ENCODE peak calls at places on chromosomes 7 and 10, in seven cellular contexts. L is HCT116, R is K562, G is endothelial cell of umbilical vein, V is GM12878, E is H1, S is HepG2. H is an unnamed sample.

GRCh38 chr10:114632869-114633715 is 25.0 kb downstream of the ABLIM1 start:
- DNase-seq in L (peak), E (no peak), R (peak), S (peak), V (no peak), G (peak), H (no peak)

GRCh38 chr7:112214268-112214667 is 7.8 kb downstream of the ZNF277 start:
- DNase-seq in L (no peak), V (no peak), S (no peak), E (no peak), G (no peak), R (no peak), H (no peak)

GRCh38 chr10:89003344-89003743 is 12.7 kb downstream of the FAS start:
- DNase-seq in V (no peak), R (no peak), G (peak), S (no peak), E (no peak), L (no peak), H (no peak)

GRCh38 chr7:1936006-1936310 is 265.9 kb downstream of the ELFN1 start:
- DNase-seq in S (no peak), R (no peak), G (no peak), L (no peak), V (no peak), E (no peak), H (no peak)

GRCh38 chr7:136303162-136303561 is 326.0 kb upstream of the MTPN start:
- DNase-seq in G (no peak), E (no peak), L (no peak), V (no peak), R (no peak), S (no peak), H (no peak)

GRCh38 chr10:69009360-69009759 is 20.8 kb downstream of the KIFBP start:
- DNase-seq in V (no peak), G (no peak), R (no peak), E (no peak), L (no peak), S (no peak), H (no peak)

GRCh38 chr10:80829562-80829961 is 291.9 kb downstream of the SH2D4B start:
- DNase-seq in G (no peak), R (no peak), E (no peak), L (no peak), S (no peak), V (no peak), H (no peak)

GRCh38 chr7:148412691-148413090 is 177.9 kb upstream of the C7orf33 start:
- DNase-seq in E (no peak), L (no peak), V (no peak), R (no peak), G (no peak), S (no peak), H (no peak)

GRCh38 chr7:88363249-88363648 is 56.6 kb upstream of the STEAP4 start:
- DNase-seq in G (no peak), R (no peak), V (no peak), S (no peak), E (no peak), L (no peak), H (no peak)

GRCh38 chr10:131584286-131584685 is 272.8 kb upstream of the TCERG1L start:
- DNase-seq in E (no peak), L (no peak), G (no peak), S (no peak), V (no peak), R (no peak), H (no peak)

GRCh38 chr10:91711885-91712284 is 79.0 kb upstream of the PPP1R3C start:
- DNase-seq in V (no peak), L (no peak), E (no peak), R (no peak), G (no peak), S (no peak), H (no peak)

GRCh38 chr10:110758898-110759297 is 112.8 kb upstream of the PDCD4 start:
- DNase-seq in E (peak), G (peak), R (no peak), S (no peak), V (no peak), L (no peak), H (no peak)

GRCh38 chr7:132526111-132526741 is 50.0 kb downstream of the PLXNA4 start:
- DNase-seq in G (no peak), R (no peak), L (no peak), E (no peak), V (no peak), S (no peak), H (no peak)

GRCh38 chr10:78462221-78462620 is 428.6 kb downstream of the RPS24 start:
- DNase-seq in S (no peak), L (no peak), V (no peak), E (no peak), G (no peak), R (no peak), H (no peak)

GRCh38 chr7:106176414-106177294 is 64.5 kb upstream of the SYPL1 start:
- DNase-seq in S (peak), R (peak), L (peak), G (peak), V (no peak), E (peak), H (no peak)

GRCh38 chr10:86311176-86311575 is 55.4 kb downstream of the GRID1 start:
- DNase-seq in S (no peak), L (no peak), R (peak), V (no peak), G (no peak), E (no peak), H (no peak)

GRCh38 chr7:22156205-22156604 is 200.7 kb downstream of the RAPGEF5 start:
- DNase-seq in S (no peak), V (no peak), R (peak), L (peak), E (no peak), G (peak), H (no peak)

GRCh38 chr10:123913688-123914268 is 22.2 kb upstream of the CPXM2 start:
- DNase-seq in V (no peak), G (peak), L (no peak), R (peak), S (no peak), E (no peak), H (no peak)

GRCh38 chr10:44981172-44982113 is 2.8 kb upstream of the DEPP1 start:
- DNase-seq in L (peak), V (no peak), E (no peak), R (no peak), S (peak), G (peak), H (no peak)

GRCh38 chr7:149284343-149284742 is 22.3 kb downstream of the ZNF783 start:
- DNase-seq in G (no peak), L (no peak), V (no peak), S (no peak), R (no peak), E (no peak), H (no peak)

GRCh38 chr10:76829724-76830123 is 807.9 kb downstream of the KCNMA1 start:
- DNase-seq in L (no peak), S (no peak), V (no peak), R (no peak), G (no peak), E (no peak), H (no peak)

GRCh38 chr7:91463330-91463729 is 199.1 kb downstream of the FZD1 start:
- DNase-seq in V (no peak), R (no peak), G (no peak), L (no peak), S (no peak), E (no peak), H (no peak)

GRCh38 chr10:99784025-99784730 is 1.7 kb downstream of the ABCC2 start:
- DNase-seq in E (no peak), L (no peak), G (peak), V (no peak), S (peak), R (peak), H (no peak)

GRCh38 chr10:78754269-78755074 is 314.3 kb upstream of the ZMIZ1 start:
- DNase-seq in E (no peak), S (peak), R (no peak), L (no peak), G (peak), V (no peak), H (no peak)

GRCh38 chr10:6114758-6115410 is 26.1 kb downstream of the RBM17 start:
- DNase-seq in R (no peak), V (no peak), L (no peak), E (no peak), S (no peak), G (peak), H (no peak)

GRCh38 chr7:30709549-30709948 is 27.3 kb upstream of the CRHR2 start:
- DNase-seq in E (no peak), L (no peak), G (no peak), R (no peak), S (no peak), V (no peak), H (no peak)

GRCh38 chr7:2717905-2718702 is 30.1 kb downstream of the AMZ1 start:
- DNase-seq in V (no peak), S (no peak), L (no peak), G (no peak), E (no peak), R (no peak), H (no peak)

GRCh38 chr10:77180104-77180503 is 457.5 kb downstream of the KCNMA1 start:
- DNase-seq in R (no peak), L (no peak), E (no peak), S (no peak), G (no peak), V (no peak), H (no peak)

DNA sequence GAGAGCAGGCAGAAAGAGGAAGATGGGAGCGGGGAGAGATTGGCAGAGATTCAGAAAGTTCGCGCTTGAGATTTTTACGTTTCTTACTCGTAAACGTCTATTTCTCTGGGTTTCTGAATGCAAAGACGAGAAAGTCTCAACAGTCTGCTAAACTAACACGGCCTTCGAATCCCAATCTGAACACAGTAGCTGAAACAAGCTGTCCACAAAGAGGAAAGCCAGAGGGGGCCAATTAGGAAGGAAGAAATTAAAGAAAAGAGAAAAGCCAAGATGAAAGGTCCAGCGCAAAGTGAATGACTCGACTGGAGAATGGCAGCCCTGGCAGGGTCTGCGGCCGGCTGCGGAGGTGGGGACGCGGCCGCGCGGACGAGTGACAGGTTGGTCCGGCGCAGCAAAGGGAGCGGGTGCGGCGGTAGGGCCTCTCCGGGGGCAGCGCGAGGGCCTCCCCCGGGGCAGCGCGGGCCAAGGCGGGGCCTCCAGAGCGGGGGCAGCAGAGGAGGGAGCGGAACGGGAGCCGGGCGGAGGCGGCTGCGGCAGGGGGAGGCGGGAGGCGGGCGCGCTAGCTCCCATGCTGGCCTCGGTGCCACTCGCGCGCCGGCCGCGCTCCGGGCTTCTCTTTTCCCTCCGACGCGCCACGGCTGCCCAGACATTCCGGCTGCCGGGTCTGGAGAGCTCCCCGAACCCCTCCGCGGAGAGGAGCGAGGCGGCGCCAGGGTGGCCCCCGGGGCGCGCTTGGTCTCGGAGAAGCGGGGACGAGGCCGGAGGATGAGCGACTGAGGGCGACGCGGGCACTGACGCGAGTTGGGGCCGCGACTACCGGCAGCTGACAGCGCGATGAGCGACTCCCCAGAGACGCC is at the start of gene VWC2:
- DNase-seq in L (no peak), V (no peak), G (no peak), S (no peak), R (no peak), E (no peak), H (no peak)
- TF ChIP-seq EZH2 in L (no peak), V (no peak), G (no peak), S (no peak), R (no peak), E (peak), H (no peak)

GRCh38 chr7:153939177-153939576 is 113.0 kb upstream of the DPP6 start:
- DNase-seq in R (no peak), L (no peak), V (no peak), E (no peak), G (no peak), S (no peak), H (no peak)

GRCh38 chr7:153939654-153940053 is 112.5 kb upstream of the DPP6 start:
- DNase-seq in L (no peak), E (no peak), R (no peak), G (no peak), V (no peak), S (no peak), H (no peak)

GRCh38 chr7:153930681-153931080 is 121.5 kb upstream of the DPP6 start:
- DNase-seq in R (no peak), S (no peak), L (no peak), V (no peak), E (no peak), G (no peak), H (no peak)

GRCh38 chr7:153934048-153934447 is 118.2 kb upstream of the DPP6 start:
- DNase-seq in G (no peak), V (no peak), R (no peak), E (no peak), S (no peak), L (no peak), H (no peak)

DNA sequence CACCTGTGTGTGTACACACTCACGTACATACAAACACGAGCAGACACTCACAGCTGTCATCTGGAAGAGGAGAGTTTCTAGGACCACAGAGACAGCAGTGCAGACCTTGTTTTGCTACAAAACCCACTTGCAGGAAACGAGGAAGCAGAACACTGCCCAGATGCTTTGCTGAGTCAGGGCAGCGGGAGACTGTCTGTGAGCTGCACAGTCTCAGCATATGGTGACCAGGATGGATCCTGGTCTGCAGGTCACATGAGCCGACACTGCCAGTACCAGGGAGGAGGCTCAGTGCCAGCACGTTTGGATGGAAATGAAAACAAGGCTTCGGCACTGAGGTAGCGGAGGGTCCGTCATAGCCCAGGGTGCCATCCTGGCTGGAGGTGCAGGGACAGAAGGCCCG is 117.6 kb upstream of the DPP6 start:
- DNase-seq in E (no peak), V (no peak), L (no peak), S (no peak), G (no peak), R (no peak), H (no peak)
- H3K9ac ChIP-seq in E (no peak), V (no peak), L (no peak), S (no peak), G (no peak), R (no peak), H (no peak)

GRCh38 chr7:26743205-26743604 is 121.2 kb downstream of the SKAP2 start:
- DNase-seq in V (no peak), S (no peak), R (no peak), G (no peak), L (no peak), E (no peak), H (no peak)
- TF ChIP-seq POLR2AphosphoS5 in V (no peak), S (no peak), R (no peak), G (no peak), L (no peak), E (no peak), H (no peak)

GRCh38 chr7:5424689-5425506 is 1.3 kb upstream of the TNRC18 start:
- DNase-seq in E (no peak), V (no peak), L (no peak), S (peak), G (peak), R (peak), H (no peak)
- TF ChIP-seq EZH2 in E (peak), V (no peak), L (no peak), S (no peak), G (no peak), R (no peak), H (no peak)

GRCh38 chr7:120814518-120814917 is 43.4 kb downstream of the TSPAN12 start:
- DNase-seq in G (no peak), L (no peak), E (no peak), S (no peak), V (no peak), R (no peak), H (no peak)

GRCh38 chr7:120825152-120825551 is 32.8 kb downstream of the TSPAN12 start:
- DNase-seq in R (no peak), E (no peak), L (no peak), S (no peak), V (no peak), G (no peak), H (no peak)

GRCh38 chr7:120825576-120825975 is 32.4 kb downstream of the TSPAN12 start:
- DNase-seq in E (no peak), S (peak), G (no peak), V (no peak), R (no peak), L (no peak), H (no peak)

GRCh38 chr7:120819861-120820260 is 38.1 kb downstream of the TSPAN12 start:
- DNase-seq in G (no peak), S (no peak), E (no peak), L (no peak), R (no peak), V (no peak), H (no peak)
- H3K9ac ChIP-seq in G (no peak), S (no peak), E (no peak), L (no peak), R (no peak), V (no peak), H (no peak)

GRCh38 chr7:138400400-138400886 is 59.6 kb upstream of the TRIM24 start:
- DNase-seq in E (no peak), S (no peak), V (no peak), L (no peak), G (peak), R (peak), H (no peak)

GRCh38 chr7:138396251-138397070 is 63.6 kb upstream of the TRIM24 start:
- DNase-seq in R (no peak), E (no peak), L (no peak), V (peak), S (peak), G (no peak), H (no peak)

GRCh38 chr7:138395763-138396162 is 64.3 kb upstream of the TRIM24 start:
- DNase-seq in R (no peak), S (no peak), G (no peak), E (no peak), L (no peak), V (no peak), H (no peak)

GRCh38 chr7:138402749-138403148 is 57.3 kb upstream of the TRIM24 start:
- DNase-seq in G (no peak), S (no peak), L (no peak), R (no peak), E (no peak), V (no peak), H (no peak)

GRCh38 chr7:138398857-138399256 is 61.2 kb upstream of the TRIM24 start:
- DNase-seq in E (no peak), R (no peak), V (no peak), S (no peak), L (no peak), G (no peak), H (no peak)
- TF ChIP-seq POLR2AphosphoS5 in E (no peak), R (no peak), V (no peak), S (no peak), L (no peak), G (no peak), H (no peak)

GRCh38 chr10:32346134-32346550 is 816 bp downstream of the EPC1 start:
- DNase-seq in E (peak), R (peak), V (peak), S (peak), L (peak), G (peak), H (peak)
- TF ChIP-seq EZH2 in E (no peak), R (no peak), V (no peak), S (no peak), L (no peak), G (no peak), H (no peak)

GRCh38 chr7:55056577-55057480 is 38.0 kb downstream of the EGFR start:
- DNase-seq in V (no peak), R (no peak), G (no peak), E (no peak), L (no peak), S (no peak), H (no peak)
- H3K9ac ChIP-seq in V (no peak), R (no peak), G (no peak), E (no peak), L (no peak), S (no peak), H (no peak)

H was measured in SK-N-MC.